ENCODE peak calls at places on chromosomes 3 and 15, in ten cellular contexts. N is esophagus muscularis mucosa, P is tibial artery, L is cardiac muscle cell, Z is ovary, S is RWPE2, O is heart left ventricle, B is left lung, U is fibroblast of lung, G is right lobe of liver. C is an unnamed sample. For H3K27me3, the result is how much of the 10 kb centered on the place peaks cover.

GRCh38 chr3:58560771-58561311 is 16.4 kb downstream of the FAM107A start:
- DNase-seq in G (no peak), O (no peak), P (peak), Z (no peak), B (no peak), U (peak), N (no peak), S (no peak), L (peak), C (peak)

GRCh38 chr3:120093923-120094775 is at the start of gene GSK3B:
- DNase-seq in Z (peak), N (no peak), L (no peak), O (peak), P (peak), U (no peak), B (peak), S (peak), G (peak), C (no peak)

GRCh38 chr3:79973917-79974595 is 206.3 kb upstream of the ROBO1 start:
- DNase-seq in L (peak), B (no peak), N (no peak), P (no peak), G (no peak), O (no peak), U (peak), S (no peak), Z (no peak), C (no peak)

GRCh38 chr3:168165390-168166269 is 69.9 kb upstream of the GOLIM4 start:
- DNase-seq in P (no peak), O (peak), S (no peak), U (peak), N (no peak), Z (peak), L (peak), G (no peak), B (peak), C (peak)

GRCh38 chr3:43319794-43320193 is 33.5 kb downstream of the SNRK start:
- DNase-seq in B (no peak), L (no peak), U (no peak), Z (no peak), S (no peak), P (no peak), G (no peak), N (no peak), O (no peak), C (no peak)

GRCh38 chr3:197398301-197398878 is 100.0 kb upstream of the DLG1 start:
- DNase-seq in P (no peak), O (no peak), N (no peak), S (no peak), L (no peak), G (no peak), B (no peak), U (no peak), Z (no peak), C (no peak)

GRCh38 chr3:163196815-163197214 is 1700.2 kb downstream of the OTOL1 start:
- DNase-seq in U (no peak), G (no peak), B (no peak), S (no peak), Z (no peak), O (no peak), P (no peak), N (no peak), L (no peak), C (no peak)

GRCh38 chr15:63538876-63539275 is 34.5 kb downstream of the USP3 start:
- DNase-seq in L (no peak), B (no peak), U (no peak), S (no peak), P (no peak), G (no peak), Z (no peak), O (no peak), N (no peak), C (no peak)

GRCh38 chr15:31023841-31024240 is 32.4 kb upstream of the MTMR10 start:
- DNase-seq in G (no peak), N (no peak), U (peak), S (no peak), Z (no peak), O (no peak), B (no peak), P (no peak), L (no peak), C (peak)

GRCh38 chr15:90642464-90643300 is 74.5 kb upstream of the BLM start:
- DNase-seq in U (no peak), O (no peak), G (no peak), S (no peak), Z (no peak), N (no peak), B (no peak), P (peak), L (no peak), C (no peak)

GRCh38 chr3:53131136-53131495 is 881 bp upstream of the RFT1 start:
- DNase-seq in S (no peak), P (peak), Z (no peak), G (no peak), B (no peak), U (no peak), L (no peak), O (no peak), N (no peak), C (no peak)

GRCh38 chr3:165770781-165771180 is 66.4 kb downstream of the BCHE start:
- DNase-seq in P (no peak), Z (no peak), B (no peak), U (peak), S (no peak), N (no peak), L (no peak), O (no peak), G (no peak), C (no peak)

GRCh38 chr3:16480861-16481569 is 32.5 kb downstream of the RFTN1 start:
- DNase-seq in S (no peak), U (peak), N (no peak), O (no peak), Z (no peak), P (no peak), B (no peak), G (no peak), L (peak), C (peak)

GRCh38 chr3:58356054-58356453 is 23.4 kb downstream of the PXK start:
- DNase-seq in P (no peak), U (no peak), O (no peak), Z (no peak), B (no peak), S (no peak), G (no peak), N (no peak), L (no peak), C (peak)

GRCh38 chr15:84812842-84813241 is 4.3 kb upstream of the ALPK3 start:
- DNase-seq in N (no peak), G (no peak), B (no peak), Z (no peak), U (no peak), S (no peak), P (no peak), L (no peak), O (peak), C (no peak)

GRCh38 chr15:64373360-64373759 is 7.9 kb downstream of the PCLAF start:
- DNase-seq in O (no peak), S (no peak), G (no peak), L (no peak), Z (no peak), B (no peak), U (no peak), P (no peak), N (no peak), C (no peak)

GRCh38 chr3:56131976-56132590 is 336.2 kb downstream of the ERC2 start:
- DNase-seq in U (peak), G (no peak), P (peak), Z (no peak), S (no peak), B (peak), O (no peak), N (no peak), L (peak), C (peak)

GRCh38 chr15:91118796-91119590 is 18.9 kb downstream of the SV2B start:
- DNase-seq in O (no peak), N (no peak), L (no peak), G (no peak), P (no peak), B (no peak), Z (no peak), S (no peak), U (no peak), C (no peak)

GRCh38 chr3:190094201-190094718 is 26.4 kb downstream of the P3H2 start:
- DNase-seq in O (no peak), U (peak), G (no peak), S (no peak), P (no peak), N (no peak), L (peak), B (no peak), Z (no peak), C (no peak)

GRCh38 chr15:31280037-31280830 is 46.4 kb upstream of the KLF13 start:
- DNase-seq in N (no peak), Z (no peak), U (no peak), O (peak), S (peak), G (peak), L (no peak), P (peak), B (no peak), C (no peak)

GRCh38 chr3:47425383-47425778 is 44.6 kb downstream of the PTPN23 start:
- DNase-seq in S (no peak), L (no peak), O (no peak), B (peak), U (no peak), N (no peak), G (no peak), Z (no peak), P (peak), C (no peak)

GRCh38 chr3:172101107-172101506 is 61.7 kb downstream of the FNDC3B start:
- DNase-seq in N (no peak), U (no peak), L (no peak), Z (no peak), O (no peak), G (no peak), S (no peak), B (no peak), P (no peak), C (no peak)

GRCh38 chr3:196406806-196407470 is 25.3 kb downstream of the UBXN7 start:
- DNase-seq in Z (no peak), P (no peak), N (no peak), L (peak), O (no peak), S (no peak), B (no peak), U (peak), G (no peak), C (no peak)

GRCh38 chr3:124599147-124599765 is 131.0 kb upstream of the UMPS start:
- DNase-seq in S (no peak), O (no peak), L (no peak), N (no peak), Z (no peak), B (no peak), G (no peak), U (no peak), P (no peak), C (no peak)

GRCh38 chr15:57554063-57554820 is 37.5 kb upstream of the MYZAP start:
- DNase-seq in P (no peak), Z (no peak), O (no peak), G (no peak), N (no peak), S (peak), L (peak), U (peak), B (no peak), C (no peak)

GRCh38 chr3:59388555-59389280 is 338.9 kb upstream of the CFAP20DC start:
- DNase-seq in L (no peak), G (no peak), S (no peak), B (no peak), P (no peak), U (peak), Z (no peak), N (no peak), O (no peak), C (peak)

GRCh38 chr3:153072382-153072781 is 89.6 kb upstream of the RAP2B start:
- DNase-seq in O (no peak), Z (no peak), B (no peak), G (no peak), N (no peak), S (no peak), L (no peak), P (no peak), U (no peak), C (no peak)

GRCh38 chr15:100525894-100526512 is 2.7 kb downstream of the CERS3 start:
- DNase-seq in G (peak), Z (peak), O (peak), P (peak), S (no peak), B (no peak), U (no peak), N (no peak), L (peak), C (no peak)

GRCh38 chr15:89421219-89421618 is 75.2 kb downstream of the RHCG start:
- DNase-seq in G (no peak), U (no peak), O (no peak), N (no peak), B (no peak), Z (no peak), L (no peak), S (no peak), P (no peak), C (no peak)
- TF ChIP-seq CTCF in G (no peak), U (no peak), O (no peak), N (no peak), B (no peak), Z (no peak), L (no peak), S (peak), P (no peak), C (no peak)

DNA sequence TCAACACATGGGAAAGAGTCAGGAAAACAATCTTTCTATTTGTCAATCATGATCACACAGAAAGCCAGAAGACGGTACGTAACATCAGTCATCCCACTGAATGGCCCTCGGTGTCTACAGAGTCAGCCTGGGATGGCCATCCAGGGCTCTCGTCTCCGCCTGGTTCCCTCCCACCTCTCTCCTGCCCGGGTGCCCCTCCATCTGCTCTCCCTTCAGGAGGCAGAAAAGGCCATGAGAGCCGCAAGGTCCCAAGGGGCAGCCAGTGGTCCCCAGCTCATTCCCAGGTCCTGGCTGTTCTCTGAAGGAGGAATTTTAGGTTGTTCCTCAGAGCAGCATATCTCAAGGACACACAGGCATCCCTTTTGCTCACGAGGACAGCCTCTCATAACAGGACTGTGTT is 4.4 kb upstream of the LRRC15 start:
- DNase-seq in B (no peak), G (no peak), L (no peak), O (no peak), S (no peak), P (no peak), U (no peak), Z (no peak), N (no peak), C (no peak)
- H3K27me3 ChIP-seq in B (under half), G (under half), L (under half), O (under half), S (under half), P (under half), U (under half), Z (under half), N (under half), C (under half)

DNA sequence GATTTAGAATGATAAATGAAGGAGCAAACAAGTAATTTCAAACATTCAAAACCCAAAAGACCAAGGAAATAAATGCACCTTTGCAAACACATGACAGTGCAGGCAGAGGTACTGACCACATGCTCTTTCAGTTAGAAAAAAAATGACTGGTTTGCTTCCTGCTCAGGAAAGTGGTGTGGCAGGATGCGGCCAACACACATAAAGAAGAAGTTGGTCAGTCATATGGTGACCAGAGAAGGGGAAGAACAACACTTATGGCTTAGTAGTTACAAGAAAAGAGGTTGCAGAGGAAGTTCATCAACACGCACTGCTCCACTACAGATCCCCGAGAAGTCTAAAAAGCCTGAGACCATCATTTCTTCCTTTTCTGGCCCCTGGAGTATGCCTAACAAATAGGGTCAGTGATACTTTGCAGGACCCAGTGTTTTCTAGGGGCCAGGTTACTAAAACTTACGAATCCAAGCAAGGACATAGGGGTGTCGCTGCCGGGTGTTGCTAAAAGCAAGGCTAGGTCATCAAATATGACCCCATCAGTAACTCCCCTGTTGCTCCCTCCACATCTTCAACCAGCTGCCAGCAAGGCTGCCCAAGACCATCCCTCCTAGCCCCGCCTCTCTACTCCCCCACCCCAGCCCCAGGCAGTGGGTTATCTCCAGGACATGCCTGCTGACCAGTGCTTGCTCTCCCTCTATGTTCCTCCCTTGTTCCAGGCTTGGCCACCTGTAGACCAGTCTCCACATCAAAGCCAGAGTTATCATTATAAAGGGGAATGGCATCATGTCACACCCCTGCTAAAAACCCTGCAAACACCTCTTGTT is 11.2 kb downstream of the ATP8B4 start:
- DNase-seq in G (no peak), S (no peak), N (no peak), Z (no peak), B (peak), L (no peak), O (no peak), P (no peak), U (no peak), C (no peak)
- H3K27ac ChIP-seq in G (peak), S (no peak), N (no peak), Z (no peak), B (peak), L (no peak), O (no peak), P (no peak), U (no peak), C (no peak)

DNA sequence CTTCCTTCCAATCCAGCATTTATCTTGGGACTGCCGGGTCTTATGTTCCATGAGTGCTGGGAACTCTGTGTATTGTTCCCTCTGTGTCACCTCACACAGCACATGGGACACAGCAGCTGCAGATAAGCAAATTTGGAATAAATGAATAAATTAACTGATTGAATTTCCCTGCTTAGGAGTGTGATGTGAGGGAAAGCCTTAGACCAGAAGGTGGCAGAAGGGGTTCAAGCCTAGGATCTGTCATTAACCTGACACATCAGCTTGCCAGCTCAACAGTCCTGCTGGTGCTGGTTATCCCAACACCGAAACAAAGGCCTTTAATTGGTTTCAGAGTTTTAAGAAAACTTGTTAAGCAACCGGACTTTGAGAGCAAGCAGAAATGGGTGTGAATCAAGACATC is 114.4 kb downstream of the OXSM start:
- DNase-seq in B (no peak), G (no peak), O (no peak), N (no peak), L (no peak), U (no peak), S (no peak), Z (no peak), P (no peak), C (no peak)
- TF ChIP-seq CTCF in B (no peak), G (peak), O (peak), N (no peak), L (no peak), U (no peak), S (no peak), Z (no peak), P (no peak), C (peak)

GRCh38 chr3:25573386-25574171 is 91.1 kb downstream of the TOP2B start:
- DNase-seq in N (no peak), B (no peak), G (no peak), Z (no peak), P (no peak), U (peak), L (no peak), S (no peak), O (no peak), C (no peak)

GRCh38 chr3:25572919-25573385 is 91.8 kb downstream of the TOP2B start:
- DNase-seq in Z (no peak), O (no peak), L (peak), N (no peak), S (no peak), B (no peak), G (no peak), U (peak), P (no peak), C (no peak)

GRCh38 chr3:25576146-25576545 is 88.6 kb downstream of the TOP2B start:
- DNase-seq in Z (no peak), U (no peak), S (no peak), O (no peak), B (no peak), N (no peak), G (no peak), P (no peak), L (no peak), C (no peak)

GRCh38 chr3:25575001-25575400 is 89.7 kb downstream of the TOP2B start:
- DNase-seq in G (no peak), P (no peak), O (no peak), B (no peak), L (no peak), N (no peak), U (no peak), Z (no peak), S (no peak), C (no peak)

GRCh38 chr3:25574172-25574765 is 90.4 kb downstream of the TOP2B start:
- DNase-seq in L (no peak), B (no peak), O (no peak), S (no peak), N (no peak), Z (no peak), P (no peak), U (no peak), G (no peak), C (no peak)
- H3K27me3 ChIP-seq in L (under half), B (under half), O (under half), S (under half), N (under half), Z (under half), P (under half), U (under half), G (under half), C (under half)

DNA sequence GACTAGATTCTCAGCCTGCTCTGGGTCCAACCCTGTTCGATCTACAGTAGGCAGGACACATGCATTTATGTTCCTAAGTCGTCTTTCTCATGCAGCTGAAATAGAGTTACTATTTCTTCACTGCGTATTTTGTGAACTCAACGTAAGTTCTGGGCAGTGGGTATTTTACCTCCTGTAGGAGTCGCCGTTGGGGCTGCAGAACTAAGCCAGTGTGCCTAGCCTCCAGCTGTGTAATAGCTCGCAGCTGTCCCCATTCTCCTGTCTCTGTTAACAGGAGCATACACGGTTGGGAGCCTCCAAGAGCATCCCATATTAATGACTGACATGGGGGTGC is 58.4 kb upstream of the HRH1 start:
- DNase-seq in P (no peak), G (no peak), U (no peak), O (no peak), L (peak), Z (no peak), B (no peak), N (no peak), S (no peak), C (peak)
- H3K27ac ChIP-seq in P (peak), G (no peak), U (peak), O (peak), L (no peak), Z (no peak), B (no peak), N (peak), S (peak), C (peak)

GRCh38 chr3:160478338-160478737 is 28.8 kb upstream of the TRIM59 start:
- DNase-seq in N (no peak), O (no peak), B (no peak), G (no peak), L (peak), S (no peak), P (no peak), U (peak), Z (no peak), C (no peak)
- TF ChIP-seq CTCF in N (no peak), O (no peak), B (no peak), G (no peak), L (no peak), S (no peak), P (no peak), U (no peak), Z (no peak), C (no peak)

GRCh38 chr3:10524799-10525301 is 19.5 kb upstream of the ATP2B2 start:
- DNase-seq in S (no peak), L (no peak), Z (no peak), P (no peak), B (no peak), O (peak), G (no peak), N (no peak), U (no peak), C (no peak)
- H3K27me3 ChIP-seq in S (under half), L (under half), Z (under half), P (under half), B (under half), O (under half), G (under half), N (under half), U (under half), C (half or more)

GRCh38 chr3:105774444-105775180 is 94.2 kb downstream of the CBLB start:
- DNase-seq in B (no peak), L (no peak), O (no peak), P (no peak), G (no peak), S (no peak), Z (no peak), N (no peak), U (no peak), C (no peak)
- H3K27ac ChIP-seq in B (no peak), L (no peak), O (no peak), P (no peak), G (no peak), S (no peak), Z (no peak), N (no peak), U (no peak), C (no peak)